ENCODE peak calls at places on chromosomes 16 and 17, in four cellular contexts. E, K, L and R are unnamed samples.

GRCh38 chr17:78341559-78342437 is 18.1 kb downstream of the SOCS3 start:
- DNase-seq in L (peak), E (peak), K (peak), R (no peak)

GRCh38 chr16:5615868-5616642 is 518.5 kb upstream of the EEF2KMT start:
- DNase-seq in L (peak), E (no peak), K (peak), R (no peak)

GRCh38 chr17:37755455-37755854 is 10.6 kb upstream of the HNF1B start:
- DNase-seq in E (no peak), L (no peak), K (no peak), R (no peak)

GRCh38 chr16:65178151-65178550 is 56.3 kb upstream of the CDH11 start:
- DNase-seq in K (no peak), E (no peak), L (no peak), R (no peak)

GRCh38 chr16:27547134-27547533 is 2.6 kb downstream of the GTF3C1 start:
- DNase-seq in L (no peak), E (no peak), K (no peak), R (peak)

GRCh38 chr17:16521070-16521727 is 29.2 kb upstream of the LRRC75A start:
- DNase-seq in L (peak), K (peak), E (peak), R (peak)

GRCh38 chr17:63350364-63350763 is 95.7 kb downstream of the CYB561 start:
- DNase-seq in E (no peak), K (no peak), L (no peak), R (no peak)

GRCh38 chr17:79053251-79053925 is 21.2 kb upstream of the ENGASE start:
- DNase-seq in L (no peak), K (no peak), E (no peak), R (no peak)

GRCh38 chr16:22900863-22901262 is 86.9 kb downstream of the HS3ST2 start:
- DNase-seq in K (no peak), E (no peak), L (no peak), R (no peak)

GRCh38 chr17:45361451-45361850 is 44.6 kb upstream of the MAP3K14 start:
- DNase-seq in E (no peak), L (peak), K (no peak), R (no peak)

GRCh38 chr16:65281636-65282035 is 159.8 kb upstream of the CDH11 start:
- DNase-seq in K (no peak), E (no peak), L (no peak), R (no peak)

GRCh38 chr17:77528516-77529327 is 388.0 kb downstream of the SEC14L1 start:
- DNase-seq in L (no peak), K (peak), E (peak), R (no peak)

GRCh38 chr16:72819345-72819744 is 228.6 kb downstream of the ZFHX3 start:
- DNase-seq in K (no peak), E (no peak), L (no peak), R (no peak)

GRCh38 chr16:56673916-56674315 is 4.3 kb downstream of the MT1H start:
- DNase-seq in E (no peak), L (no peak), K (no peak), R (no peak)

GRCh38 chr17:77424585-77425344 is 284.0 kb downstream of the SEC14L1 start:
- DNase-seq in L (peak), E (peak), K (peak), R (no peak)

GRCh38 chr17:19386276-19386863 is 620 bp downstream of the MFAP4 start:
- DNase-seq in E (peak), L (peak), K (no peak), R (peak)

GRCh38 chr17:2383628-2384167 is 17.2 kb downstream of the MNT start:
- DNase-seq in K (no peak), L (no peak), E (no peak), R (no peak)

GRCh38 chr17:77450742-77451270 is 310.0 kb downstream of the SEC14L1 start:
- DNase-seq in E (no peak), L (no peak), K (no peak), R (no peak)

GRCh38 chr16:30063893-30064745 is 1.4 kb upstream of the ALDOA start:
- DNase-seq in K (peak), L (peak), E (peak), R (no peak)

GRCh38 chr16:66376114-66376513 is 9.6 kb downstream of the CDH5 start:
- DNase-seq in L (no peak), E (no peak), K (no peak), R (no peak)

GRCh38 chr17:81119223-81120148 is 45.8 kb upstream of the PVALEF start:
- DNase-seq in K (peak), E (no peak), L (peak), R (peak)

GRCh38 chr17:48127371-48128051 is 19.9 kb downstream of the SNX11 start:
- DNase-seq in L (no peak), E (no peak), K (peak), R (peak)

GRCh38 chr17:70256751-70257150 is 87.4 kb downstream of the KCNJ2 start:
- DNase-seq in E (no peak), K (no peak), L (no peak), R (no peak)

GRCh38 chr17:29212681-29213121 is 32.5 kb upstream of the MYO18A start:
- DNase-seq in E (no peak), L (no peak), K (peak), R (peak)

GRCh38 chr17:73669771-73670170 is 25.5 kb upstream of the SDK2 start:
- DNase-seq in L (no peak), K (no peak), E (no peak), R (no peak)

GRCh38 chr16:85678821-85679220 is 9.9 kb downstream of the GINS2 start:
- DNase-seq in E (no peak), K (no peak), L (peak), R (no peak)

GRCh38 chr17:7838291-7839075 is 4.5 kb downstream of the KDM6B start:
- DNase-seq in L (no peak), K (no peak), E (peak), R (no peak)

GRCh38 chr16:2860826-2861567 is 3.0 kb upstream of the PRSS22 start:
- DNase-seq in L (no peak), E (peak), K (no peak), R (no peak)

GRCh38 chr17:27756467-27757371 is 43.6 kb downstream of the NOS2 start:
- DNase-seq in K (peak), E (peak), L (no peak), R (no peak)

GRCh38 chr17:79706931-79707382 is 23.8 kb upstream of the ENPP7 start:
- DNase-seq in L (no peak), K (no peak), E (no peak), R (no peak)

GRCh38 chr16:68401871-68402747 is 46.2 kb downstream of the SMPD3 start:
- DNase-seq in L (peak), E (no peak), K (no peak), R (no peak)

GRCh38 chr17:72150632-72151460 is 30.0 kb downstream of the SOX9 start:
- DNase-seq in E (no peak), K (no peak), L (no peak), R (no peak)

GRCh38 chr16:20897253-20897896 is 2.8 kb downstream of the DCUN1D3 start:
- DNase-seq in L (no peak), K (no peak), E (no peak), R (no peak)

GRCh38 chr17:1640329-1641064 is 5.0 kb downstream of the SCARF1 start:
- DNase-seq in L (no peak), E (no peak), K (no peak), R (no peak)

GRCh38 chr17:73191443-73192218 is 1.2 kb upstream of the COG1 start:
- DNase-seq in K (peak), L (peak), E (peak), R (no peak)

GRCh38 chr17:7777017-7777416 is 57.0 kb upstream of the KDM6B start:
- DNase-seq in K (no peak), L (no peak), E (no peak), R (no peak)

GRCh38 chr17:77185137-77185536 is 44.4 kb downstream of the SEC14L1 start:
- DNase-seq in K (no peak), L (no peak), E (no peak), R (no peak)

GRCh38 chr16:76985362-76985761 is 205.6 kb upstream of the MON1B start:
- DNase-seq in L (no peak), K (no peak), E (no peak), R (no peak)

DNA sequence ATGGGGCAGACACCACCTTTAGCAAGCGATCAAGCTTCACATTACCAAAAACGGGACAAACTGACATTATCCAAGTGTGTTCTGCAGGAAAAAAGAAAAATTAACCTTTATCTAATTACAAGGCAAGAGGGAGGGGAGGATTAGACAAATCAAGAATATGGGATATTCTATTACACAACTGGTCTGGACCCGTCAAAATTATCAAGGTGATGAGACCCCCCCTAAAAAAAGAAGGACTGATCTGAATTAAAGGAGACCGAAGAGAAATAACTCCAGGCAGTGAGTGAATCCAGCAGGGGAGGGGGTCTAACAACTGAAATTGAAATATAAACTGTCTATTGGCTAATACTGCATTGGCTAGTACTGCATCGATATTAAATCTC is 424 bp upstream of the NUBP1 start:
- DNase-seq in L (no peak), E (no peak), K (no peak), R (no peak)
- H3K27ac ChIP-seq in L (peak), E (peak), K (peak), R (peak)

GRCh38 chr17:35046245-35046644 is 17.3 kb downstream of the RFFL start:
- DNase-seq in E (no peak), K (no peak), L (no peak), R (no peak)
- H3K27ac ChIP-seq in E (no peak), K (peak), L (no peak), R (no peak)

GRCh38 chr17:34387566-34387965 is 24.5 kb upstream of the CCL1 start:
- DNase-seq in E (no peak), K (no peak), L (no peak), R (no peak)

GRCh38 chr17:34386343-34386924 is 23.4 kb upstream of the CCL1 start:
- DNase-seq in E (no peak), K (no peak), L (no peak), R (no peak)

GRCh38 chr17:34384822-34385605 is 22.0 kb upstream of the CCL1 start:
- DNase-seq in K (no peak), E (no peak), L (no peak), R (no peak)

GRCh38 chr17:34389343-34389742 is 26.3 kb upstream of the CCL1 start:
- DNase-seq in K (no peak), E (no peak), L (no peak), R (no peak)

DNA sequence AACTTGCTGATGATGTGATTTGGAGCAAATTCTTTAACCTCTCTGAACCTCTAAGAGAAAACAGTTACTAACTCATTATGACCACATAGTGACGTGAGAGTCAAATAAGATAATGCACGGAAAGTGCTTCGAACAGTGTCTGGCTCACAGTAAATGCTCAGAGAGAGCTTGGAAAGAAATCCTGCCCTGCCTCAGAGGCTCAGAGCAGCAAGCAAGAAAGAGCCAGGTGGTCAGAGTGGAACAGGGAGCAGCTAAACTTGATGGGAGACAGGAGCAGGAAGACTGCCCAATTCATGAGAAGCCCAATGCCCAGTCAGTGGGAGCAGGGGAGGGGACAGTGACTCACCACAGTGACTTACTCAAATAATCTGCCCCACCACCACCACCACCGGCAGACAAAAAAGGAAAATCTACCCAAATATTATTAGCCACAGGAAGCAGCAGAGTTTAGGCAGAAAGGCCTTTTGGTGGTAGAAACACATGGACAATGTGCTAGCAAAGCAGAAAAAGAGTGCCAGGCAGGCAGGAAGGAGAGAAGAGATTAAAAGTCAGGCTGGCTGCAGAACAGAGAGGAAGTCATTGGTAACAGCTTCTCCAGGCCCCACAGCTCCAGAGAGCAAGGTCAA is 24.0 kb upstream of the CCL1 start:
- DNase-seq in E (no peak), L (no peak), K (no peak), R (no peak)
- H3K27ac ChIP-seq in E (no peak), L (no peak), K (no peak), R (no peak)

GRCh38 chr17:4719684-4720221 is 9.3 kb downstream of the ARRB2 start:
- DNase-seq in K (no peak), E (no peak), L (peak), R (no peak)

GRCh38 chr17:4716081-4716480 is 5.6 kb downstream of the ARRB2 start:
- DNase-seq in L (peak), E (no peak), K (no peak), R (no peak)

GRCh38 chr17:4718276-4718675 is 7.8 kb downstream of the ARRB2 start:
- DNase-seq in L (peak), E (no peak), K (no peak), R (no peak)

GRCh38 chr17:4719146-4719545 is 8.7 kb downstream of the ARRB2 start:
- DNase-seq in K (no peak), E (no peak), L (peak), R (no peak)

DNA sequence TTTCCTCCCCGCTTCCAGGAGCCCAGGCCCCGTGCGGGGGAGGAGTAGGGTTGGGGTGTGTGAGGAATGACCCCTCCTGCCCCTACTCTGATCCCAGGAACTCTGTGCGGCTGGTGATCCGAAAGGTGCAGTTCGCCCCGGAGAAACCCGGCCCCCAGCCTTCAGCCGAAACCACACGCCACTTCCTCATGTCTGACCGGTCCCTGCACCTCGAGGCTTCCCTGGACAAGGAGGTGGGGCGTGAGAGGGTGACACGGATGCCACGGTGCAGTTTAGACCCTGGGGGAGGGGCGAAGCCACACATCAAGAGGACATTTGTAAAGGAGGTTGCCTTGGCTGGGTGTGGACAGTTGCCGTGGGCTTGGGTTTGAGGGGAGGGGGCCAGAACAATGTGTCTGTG is 7.4 kb downstream of the ARRB2 start:
- DNase-seq in K (no peak), L (peak), E (no peak), R (no peak)
- H3K27ac ChIP-seq in K (no peak), L (no peak), E (no peak), R (no peak)

GRCh38 chr16:1133810-1134520 is 18.9 kb upstream of the CACNA1H start:
- DNase-seq in E (no peak), K (no peak), L (no peak), R (no peak)
- H3K27ac ChIP-seq in E (no peak), K (no peak), L (no peak), R (no peak)

GRCh38 chr16:81094771-81095251 is 1.4 kb downstream of the GCSH start:
- DNase-seq in K (no peak), L (no peak), E (no peak), R (no peak)

GRCh38 chr16:81095653-81095952 is 592 bp downstream of the GCSH start:
- DNase-seq in E (no peak), L (no peak), K (no peak), R (no peak)

GRCh38 chr16:81095953-81096714 is at the start of gene GCSH:
- DNase-seq in L (peak), K (peak), E (peak), R (peak)

GRCh38 chr16:81096715-81097208 is 567 bp upstream of the GCSH start:
- DNase-seq in L (no peak), E (no peak), K (no peak), R (no peak)

GRCh38 chr16:81097230-81097629 is 1.0 kb upstream of the GCSH start:
- DNase-seq in L (no peak), E (no peak), K (no peak), R (no peak)
- H3K27ac ChIP-seq in L (peak), E (peak), K (no peak), R (peak)